ENCODE peak calls at places on chromosomes 3 and 15, in seven cellular contexts. M is kidney; V is Karpas-422; N is GM23248; T is A673; S is left ventricle myocardium inferior; C is CD8-positive, alpha-beta T cell. B is an unnamed sample.

GRCh38 chr15:95016511-95017219 is 785.3 kb downstream of the MCTP2 start:
- DNase-seq in C (no peak), T (no peak), M (no peak), S (no peak), V (no peak), N (peak), B (no peak)

GRCh38 chr3:42456211-42456610 is 45.8 kb upstream of the LYZL4 start:
- DNase-seq in V (no peak), C (no peak), S (no peak), T (no peak), M (no peak), N (no peak), B (no peak)

GRCh38 chr3:127589600-127590281 is 792 bp downstream of the TPRA1 start:
- DNase-seq in S (no peak), N (peak), C (peak), M (peak), T (no peak), V (peak), B (no peak)

GRCh38 chr15:37792351-37792750 is 142.1 kb upstream of the TMCO5A start:
- DNase-seq in S (no peak), T (no peak), M (no peak), C (no peak), V (no peak), N (no peak), B (no peak)

GRCh38 chr3:134917631-134918030 is 122.6 kb downstream of the EPHB1 start:
- DNase-seq in M (no peak), C (no peak), N (peak), S (no peak), T (no peak), V (no peak), B (peak)

GRCh38 chr3:152365766-152366593 is 97.3 kb downstream of the MBNL1 start:
- DNase-seq in N (peak), T (peak), S (no peak), M (no peak), V (no peak), C (no peak), B (no peak)

GRCh38 chr3:148930785-148931184 is 60.6 kb upstream of the GYG1 start:
- DNase-seq in N (peak), S (no peak), C (no peak), T (no peak), M (no peak), V (no peak), B (no peak)

GRCh38 chr3:72977463-72977862 is 19.1 kb upstream of the PPP4R2 start:
- DNase-seq in S (no peak), T (no peak), N (peak), V (no peak), M (no peak), C (no peak), B (no peak)

GRCh38 chr3:31408720-31409119 is 124.0 kb upstream of the STT3B start:
- DNase-seq in N (no peak), S (no peak), M (no peak), T (no peak), V (no peak), C (no peak), B (no peak)

GRCh38 chr3:63278171-63278999 is at the start of gene SYNPR:
- DNase-seq in N (no peak), M (peak), T (peak), V (no peak), C (no peak), S (no peak), B (no peak)

GRCh38 chr15:88621789-88622604 is 857 bp downstream of the AEN start:
- DNase-seq in S (no peak), C (peak), N (peak), M (no peak), V (peak), T (peak), B (no peak)

GRCh38 chr3:71066356-71066755 is 517.2 kb downstream of the FOXP1 start:
- DNase-seq in M (no peak), V (peak), N (no peak), T (no peak), C (peak), S (no peak), B (no peak)

GRCh38 chr3:109337393-109337792 is at the start of gene DPPA4:
- DNase-seq in M (no peak), N (no peak), T (no peak), V (no peak), S (no peak), C (no peak), B (no peak)

GRCh38 chr3:109339186-109339585 is 1.8 kb upstream of the DPPA4 start:
- DNase-seq in M (no peak), V (no peak), T (no peak), C (no peak), N (no peak), S (no peak), B (no peak)

GRCh38 chr3:109338322-109338721 is 976 bp upstream of the DPPA4 start:
- DNase-seq in V (no peak), C (no peak), N (no peak), T (no peak), M (no peak), S (no peak), B (no peak)

GRCh38 chr3:109334572-109334971 is 2.8 kb downstream of the DPPA4 start:
- DNase-seq in V (no peak), S (no peak), C (no peak), T (no peak), M (no peak), N (no peak), B (no peak)

DNA sequence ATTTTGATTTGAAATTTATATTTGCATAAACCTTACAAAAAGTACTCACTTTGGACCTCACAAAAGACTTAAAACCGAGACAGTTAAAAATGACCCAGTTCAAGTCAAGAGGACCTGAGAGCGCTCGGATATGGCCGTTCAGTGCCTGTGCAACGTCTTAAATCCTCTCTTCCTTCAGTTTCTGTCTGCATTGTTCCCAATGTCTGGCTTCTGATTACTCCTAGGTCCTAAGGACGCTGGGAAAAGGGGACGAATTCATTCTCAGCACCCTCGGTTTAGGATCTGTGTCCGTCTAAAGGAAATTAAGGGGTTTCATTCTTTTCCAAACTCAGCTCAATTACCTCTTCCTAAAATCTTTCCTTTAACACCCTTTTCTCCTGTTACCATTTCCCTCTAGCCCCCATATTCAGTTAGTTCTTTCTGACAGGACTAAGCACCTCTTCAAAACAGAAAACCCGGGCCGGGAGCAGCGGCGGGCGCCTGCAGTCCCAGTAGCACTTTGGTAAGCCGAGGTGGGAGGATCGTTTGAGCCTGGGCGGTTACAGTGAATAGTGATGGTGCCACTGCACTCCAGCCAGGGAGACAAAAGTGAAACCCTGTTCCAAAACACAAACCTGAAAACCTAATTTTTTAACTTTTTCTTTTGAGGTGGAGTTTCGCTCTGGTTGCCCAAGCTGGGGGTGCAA is 931 bp downstream of the DPPA4 start:
- DNase-seq in C (peak), T (no peak), V (no peak), M (no peak), S (no peak), N (peak), B (no peak)
- H3K4me3 ChIP-seq in C (peak), T (no peak), V (no peak), M (no peak), S (peak), N (peak), B (no peak)

GRCh38 chr15:52445954-52446353 is 82.7 kb downstream of the MYO5A start:
- DNase-seq in C (no peak), T (no peak), M (no peak), N (no peak), V (no peak), S (no peak), B (no peak)

GRCh38 chr15:52445553-52445952 is 83.1 kb downstream of the MYO5A start:
- DNase-seq in C (no peak), M (no peak), S (no peak), T (no peak), V (no peak), N (peak), B (no peak)

GRCh38 chr15:52448010-52448890 is 80.4 kb downstream of the MYO5A start:
- DNase-seq in T (peak), S (no peak), M (no peak), N (no peak), V (no peak), C (no peak), B (no peak)
- H3K4me3 ChIP-seq in T (no peak), S (no peak), M (no peak), N (no peak), V (no peak), C (no peak), B (no peak)

DNA sequence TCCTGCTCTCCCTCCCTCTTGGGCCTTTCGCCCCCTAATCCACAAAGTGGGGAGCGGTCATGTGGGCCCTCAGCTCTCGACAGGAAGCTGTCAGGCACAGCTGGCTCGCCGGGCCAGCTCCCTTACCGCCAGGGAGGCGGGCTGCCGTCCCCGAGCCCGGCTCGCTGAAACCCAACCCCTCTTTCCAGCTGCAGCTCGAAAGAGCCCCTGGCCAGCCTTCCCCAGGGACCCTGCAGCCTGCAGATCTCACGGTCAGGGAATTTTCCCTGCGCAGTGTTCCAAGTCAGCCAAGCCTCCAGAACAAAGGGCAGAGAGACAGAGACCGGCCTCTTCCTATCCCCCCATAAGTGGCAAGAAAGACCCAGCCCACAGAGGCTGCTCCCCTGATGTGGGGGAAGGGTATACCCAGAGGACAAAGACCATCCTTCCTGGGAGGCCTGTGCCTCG is 32.8 kb downstream of the MAGEF1 start:
- DNase-seq in C (no peak), V (no peak), T (peak), M (no peak), N (no peak), S (peak), B (no peak)
- H3K4me3 ChIP-seq in C (no peak), V (no peak), T (no peak), M (no peak), N (no peak), S (no peak), B (no peak)

GRCh38 chr3:29274667-29275066 is 6.2 kb upstream of the RBMS3 start:
- DNase-seq in T (no peak), V (no peak), N (no peak), S (no peak), C (no peak), M (no peak), B (no peak)
- H3K4me3 ChIP-seq in T (no peak), V (no peak), N (no peak), S (no peak), C (no peak), M (no peak), B (no peak)

DNA sequence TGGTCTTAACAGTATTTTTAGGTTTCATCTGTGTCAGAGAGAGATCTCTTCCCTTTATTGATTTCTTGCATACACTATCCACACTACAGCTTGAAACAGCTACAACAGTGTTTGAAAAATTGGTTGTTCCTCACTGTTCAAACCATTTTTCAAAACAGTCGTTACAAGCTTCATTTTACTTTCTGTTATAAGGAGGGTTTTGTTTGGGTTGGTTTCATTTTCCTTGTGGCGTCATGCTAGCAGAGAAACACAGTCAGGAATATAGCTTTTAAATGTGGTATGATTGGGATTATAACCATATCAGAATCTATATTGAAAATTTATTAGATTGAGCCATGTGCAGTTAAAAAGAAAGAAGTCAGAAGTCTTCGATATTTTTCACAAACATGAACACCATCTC is 400.6 kb downstream of the ZBTB20 start:
- DNase-seq in S (no peak), C (no peak), M (no peak), N (peak), T (no peak), V (no peak), B (no peak)
- H3K4me3 ChIP-seq in S (peak), C (no peak), M (peak), N (peak), T (no peak), V (no peak), B (no peak)

GRCh38 chr3:195209836-195210551 is 61.0 kb downstream of the XXYLT1 start:
- DNase-seq in M (peak), V (no peak), S (peak), C (no peak), T (no peak), N (peak), B (no peak)
- H3K4me3 ChIP-seq in M (no peak), V (no peak), S (peak), C (no peak), T (no peak), N (peak), B (no peak)

GRCh38 chr15:82570721-82571519 is 30.7 kb upstream of the RPS17 start:
- DNase-seq in T (no peak), M (no peak), V (no peak), C (no peak), S (no peak), N (peak), B (no peak)
- H3K4me3 ChIP-seq in T (no peak), M (no peak), V (no peak), C (no peak), S (peak), N (peak), B (no peak)

DNA sequence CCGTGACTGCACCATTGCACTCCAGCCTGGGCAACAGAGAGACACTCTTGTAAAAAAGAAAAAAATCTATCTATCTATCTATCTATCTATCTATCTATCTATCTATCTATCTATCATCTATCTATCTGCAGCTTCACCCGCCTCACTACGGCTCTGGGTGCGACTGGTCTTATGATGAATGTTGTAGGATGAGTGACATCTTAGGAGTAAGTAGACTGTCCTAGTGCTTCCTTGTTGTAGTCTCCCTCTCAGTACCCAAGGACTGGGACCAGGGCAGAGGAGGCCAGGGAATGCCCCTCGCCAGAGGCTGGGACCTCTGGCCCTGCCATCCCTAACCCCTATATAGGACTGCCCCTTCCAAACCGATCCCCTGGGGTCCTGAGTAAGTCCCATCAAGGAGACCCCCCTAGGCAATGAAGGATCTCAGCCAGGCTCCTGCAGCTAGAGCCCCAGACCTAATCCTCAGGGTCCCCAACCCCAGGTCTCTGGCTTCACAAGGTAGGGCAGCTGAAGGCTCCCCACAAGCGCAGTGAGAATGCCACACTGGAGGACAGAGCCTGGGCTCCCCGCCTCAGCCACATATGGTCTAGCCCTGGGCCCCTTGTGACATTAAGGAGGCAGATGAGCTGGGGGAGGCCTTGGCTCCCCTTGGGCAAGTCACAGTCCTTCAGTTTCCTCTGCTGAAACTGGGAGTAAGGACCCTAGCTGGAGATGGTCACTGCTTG is 880 bp upstream of the SEC13 start:
- DNase-seq in V (no peak), N (no peak), S (no peak), C (no peak), M (no peak), T (no peak), B (no peak)
- H3K4me3 ChIP-seq in V (no peak), N (peak), S (peak), C (no peak), M (no peak), T (peak), B (no peak)

DNA sequence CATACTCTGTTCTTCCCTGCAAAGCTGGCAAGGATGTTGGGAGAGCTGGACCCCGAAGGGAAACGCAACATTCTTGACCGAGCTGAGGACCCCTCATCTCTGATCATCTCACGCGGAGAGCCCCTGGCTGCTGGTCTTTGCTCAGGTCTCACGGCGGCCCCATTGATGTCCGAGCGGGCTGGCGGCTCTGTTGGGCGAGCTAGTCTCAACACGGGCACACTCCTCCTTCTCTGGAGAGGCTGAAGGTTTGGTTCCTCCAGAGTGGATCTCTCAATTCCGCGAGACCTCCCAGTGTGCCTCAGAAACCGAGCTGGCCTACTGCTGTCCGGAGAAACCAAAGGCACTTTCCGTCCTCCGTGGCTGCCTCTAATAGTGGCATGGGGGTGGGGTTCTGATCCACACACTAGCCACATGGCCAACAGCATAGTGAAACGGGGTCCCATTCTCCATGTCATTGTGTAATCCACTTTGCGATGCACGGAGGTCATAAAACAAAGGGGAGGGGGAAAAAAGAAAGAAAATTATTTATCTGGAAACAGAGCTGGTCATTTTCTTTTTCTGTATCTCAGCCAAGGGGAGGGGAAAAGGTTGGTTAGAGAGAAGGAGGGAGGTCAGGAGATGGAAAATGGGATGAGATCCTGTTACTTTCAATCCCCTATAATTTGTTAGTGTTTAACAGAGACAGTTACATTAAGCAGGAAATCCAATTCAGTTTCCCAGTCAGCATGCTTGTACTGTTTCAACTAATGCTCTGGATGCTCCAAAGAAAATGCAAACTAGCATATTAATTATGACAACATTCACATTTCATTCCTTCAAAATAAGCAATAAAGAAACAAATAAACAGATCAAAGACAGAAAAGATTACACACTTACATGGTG is 1.3 kb downstream of the CCDC80 start:
- DNase-seq in C (no peak), T (no peak), V (no peak), S (no peak), N (peak), M (no peak), B (no peak)
- H3K4me3 ChIP-seq in C (no peak), T (no peak), V (no peak), S (peak), N (peak), M (peak), B (no peak)

B was measured in LNCaP clone FGC.